ENCODE peak calls at places on chromosomes 1 and 21, in eight cellular contexts. S is body of pancreas; B is WTC11; R is fibroblast of the aortic adventitia; G is CD8-positive, alpha-beta T cell; P is neural crest cell; U is nephron progenitor cell; H is RWPE2. A is an unnamed sample.

GRCh38 chr1:93519196-93519825 is 71.4 kb downstream of the FNBP1L start:
- DNase-seq in H (no peak), G (no peak), U (no peak), S (no peak), B (no peak), P (no peak), R (peak), A (no peak)

GRCh38 chr1:205811660-205812059 is 1.3 kb downstream of the SLC41A1 start:
- DNase-seq in S (peak), R (peak), P (no peak), B (no peak), H (no peak), G (no peak), U (no peak), A (no peak)

GRCh38 chr1:93438716-93439115 is 9.2 kb upstream of the FNBP1L start:
- DNase-seq in G (no peak), S (no peak), U (no peak), P (no peak), H (no peak), R (no peak), B (no peak), A (no peak)

GRCh38 chr21:44059710-44060109 is 47.5 kb upstream of the PWP2 start:
- DNase-seq in B (no peak), S (no peak), H (no peak), U (no peak), R (no peak), P (no peak), G (no peak), A (no peak)

GRCh38 chr1:243680861-243681260 is 169.2 kb downstream of the AKT3 start:
- DNase-seq in S (no peak), P (no peak), G (no peak), B (no peak), H (no peak), R (no peak), U (no peak), A (no peak)

GRCh38 chr1:19257178-19257914 is 5.7 kb downstream of the MRTO4 start:
- DNase-seq in S (no peak), B (no peak), R (no peak), U (no peak), H (no peak), G (no peak), P (no peak), A (no peak)

GRCh38 chr21:42391297-42391696 is 4.6 kb downstream of the TMPRSS3 start:
- DNase-seq in H (no peak), S (no peak), G (no peak), B (no peak), U (no peak), R (no peak), P (no peak), A (no peak)

GRCh38 chr1:29708818-29709710 is 472.7 kb downstream of the PTPRU start:
- DNase-seq in B (no peak), R (peak), H (no peak), S (no peak), U (peak), P (no peak), G (no peak), A (no peak)

GRCh38 chr1:100793661-100794060 is 74.1 kb downstream of the VCAM1 start:
- DNase-seq in B (no peak), P (no peak), S (no peak), H (no peak), R (no peak), G (no peak), U (no peak), A (no peak)

GRCh38 chr1:220298470-220298869 is 26.2 kb upstream of the RAB3GAP2 start:
- DNase-seq in G (no peak), U (no peak), H (no peak), B (no peak), R (no peak), P (no peak), S (no peak), A (no peak)

GRCh38 chr1:52636701-52637695 is 4.0 kb downstream of the SHISAL2A start:
- DNase-seq in U (no peak), B (no peak), R (no peak), S (no peak), G (peak), H (no peak), P (no peak), A (no peak)

GRCh38 chr21:41442496-41443186 is 16.6 kb downstream of the MX1 start:
- DNase-seq in R (no peak), B (no peak), U (no peak), S (no peak), P (no peak), G (no peak), H (no peak), A (no peak)

GRCh38 chr1:55313903-55314302 is 98.7 kb upstream of the USP24 start:
- DNase-seq in R (peak), G (no peak), U (no peak), B (no peak), S (no peak), H (no peak), P (no peak), A (no peak)

GRCh38 chr1:8464377-8464776 is 146.5 kb downstream of the SLC45A1 start:
- DNase-seq in G (no peak), P (no peak), R (no peak), S (no peak), B (peak), U (no peak), H (no peak), A (no peak)

GRCh38 chr1:8463144-8463927 is 145.4 kb downstream of the SLC45A1 start:
- DNase-seq in B (no peak), G (no peak), R (peak), U (no peak), P (no peak), H (no peak), S (peak), A (no peak)

GRCh38 chr1:8465692-8466091 is 147.8 kb downstream of the SLC45A1 start:
- DNase-seq in S (no peak), H (no peak), G (no peak), U (no peak), B (no peak), R (no peak), P (no peak), A (no peak)

GRCh38 chr1:8467308-8467707 is 149.4 kb downstream of the SLC45A1 start:
- DNase-seq in B (no peak), G (no peak), P (no peak), H (no peak), R (no peak), U (no peak), S (no peak), A (no peak)

DNA sequence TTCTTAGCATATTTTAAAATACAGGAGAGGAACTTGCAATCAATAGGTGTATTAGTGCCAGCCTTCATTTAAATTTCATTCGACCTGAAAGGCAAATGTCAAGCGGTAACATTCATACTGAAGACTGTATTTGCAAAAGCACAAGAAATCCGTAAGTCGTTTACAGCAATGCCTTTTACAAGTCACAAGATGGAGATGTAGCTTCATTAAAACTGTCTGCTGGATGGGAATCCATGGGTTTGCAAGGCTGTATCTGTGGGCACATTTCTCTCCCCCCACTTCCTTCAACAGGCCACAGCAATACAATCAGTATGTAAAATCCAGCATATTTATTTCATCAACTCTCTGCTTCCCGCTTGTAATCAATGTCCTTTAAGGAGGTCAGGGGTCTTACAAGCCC is 147.1 kb downstream of the SLC45A1 start:
- DNase-seq in B (no peak), U (no peak), P (no peak), G (no peak), S (no peak), H (no peak), R (peak), A (no peak)
- TF ChIP-seq CTCF in B (no peak), U (no peak), P (no peak), G (no peak), S (no peak), H (no peak), R (no peak), A (no peak)

DNA sequence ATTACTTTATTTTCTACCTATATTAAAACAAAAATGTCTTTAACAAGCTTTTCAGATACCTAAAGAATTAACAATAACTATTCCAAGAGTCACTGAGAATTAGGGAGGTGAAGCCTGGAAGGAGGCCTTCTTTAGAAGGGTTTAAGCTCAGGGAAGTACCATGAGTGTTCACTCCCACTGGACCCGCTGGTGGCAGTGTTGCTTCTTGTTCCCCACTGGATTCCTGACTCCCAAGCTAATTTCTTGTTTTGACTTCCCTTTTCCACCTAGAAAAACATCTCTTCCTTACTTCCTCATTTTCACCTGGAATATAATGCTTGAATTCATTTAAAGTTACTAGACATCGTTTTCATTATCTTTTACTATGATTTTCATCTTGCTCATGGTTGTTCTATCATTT is 264.2 kb downstream of the HMCN1 start:
- DNase-seq in G (no peak), B (no peak), H (no peak), U (no peak), S (no peak), P (no peak), R (no peak), A (no peak)
- TF ChIP-seq CTCF in G (no peak), B (no peak), H (no peak), U (no peak), S (no peak), P (no peak), R (no peak), A (no peak)

GRCh38 chr1:155273134-155273982 is at the start of gene CLK2:
- DNase-seq in R (peak), G (peak), B (peak), S (peak), U (peak), P (peak), H (peak), A (peak)

GRCh38 chr1:155277070-155277895 is at the start of gene HCN3:
- DNase-seq in G (peak), B (peak), H (peak), S (peak), P (peak), U (peak), R (peak), A (peak)

GRCh38 chr1:155282488-155283086 is 5.3 kb downstream of the HCN3 start:
- DNase-seq in G (no peak), H (no peak), P (no peak), S (no peak), B (no peak), R (no peak), U (no peak), A (no peak)

GRCh38 chr1:155278689-155279160 is 1.5 kb downstream of the HCN3 start:
- DNase-seq in P (no peak), G (no peak), R (no peak), U (no peak), H (no peak), B (no peak), S (no peak), A (no peak)

GRCh38 chr1:155277896-155278688 is 829 bp downstream of the HCN3 start:
- DNase-seq in H (no peak), P (peak), R (peak), S (peak), B (peak), G (peak), U (peak), A (peak)
- TF ChIP-seq CTCF in H (peak), P (peak), R (peak), S (no peak), B (peak), G (peak), U (peak), A (peak)

GRCh38 chr1:64471218-64471719 is 1.3 kb downstream of the CACHD1 start:
- DNase-seq in S (peak), U (peak), H (no peak), G (no peak), P (peak), B (peak), R (peak), A (peak)
- TF ChIP-seq CTCF in S (no peak), U (no peak), H (no peak), G (no peak), P (no peak), B (no peak), R (no peak), A (no peak)

DNA sequence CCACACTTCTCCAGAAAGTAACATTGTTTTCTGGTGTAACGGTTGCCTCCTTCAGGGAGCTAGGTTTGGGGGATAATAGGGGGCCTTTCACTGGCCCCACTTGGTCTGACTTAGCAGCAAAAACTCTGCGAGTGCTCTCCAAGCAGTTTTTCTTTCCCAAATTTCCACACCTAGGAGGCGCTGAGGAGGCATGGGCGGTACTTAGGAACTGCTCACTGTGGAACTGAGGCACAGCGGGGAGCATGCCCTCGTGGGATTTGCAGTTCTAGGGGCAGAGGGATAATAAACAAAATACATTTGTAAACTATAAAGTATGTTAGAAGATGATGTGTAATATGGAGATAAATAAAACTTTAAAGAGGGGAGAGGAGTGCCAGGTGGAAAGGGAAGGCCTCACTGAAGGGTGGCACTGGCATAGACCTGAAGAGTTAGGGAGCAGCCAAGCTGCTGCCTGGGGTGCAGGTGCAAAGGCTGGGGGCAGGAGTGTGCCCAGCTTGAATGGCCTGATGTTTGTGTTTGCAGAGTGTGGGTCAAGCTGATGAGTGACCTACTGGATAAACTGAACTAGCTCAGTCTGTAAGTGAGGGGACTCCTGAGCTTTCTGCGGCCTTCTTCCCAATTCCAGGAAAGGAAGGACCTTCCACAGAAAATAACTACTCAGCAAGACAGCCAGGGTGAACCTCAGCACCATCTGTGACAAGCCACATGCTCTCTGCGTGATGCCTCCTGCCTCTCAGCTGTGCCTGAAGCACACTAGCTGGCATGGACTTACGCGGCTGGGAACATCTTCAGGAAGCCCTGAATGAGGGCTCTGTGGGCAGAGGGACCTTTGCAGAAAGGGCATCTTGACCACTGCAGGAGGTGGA is 1.9 kb downstream of the EPHX1 start:
- DNase-seq in B (peak), U (no peak), S (peak), P (no peak), H (no peak), R (peak), G (no peak), A (no peak)
- TF ChIP-seq CTCF in B (no peak), U (peak), S (peak), P (peak), H (no peak), R (peak), G (no peak), A (no peak)

A was measured in mesothelial cell of epicardium.